ENCODE peak calls at places on chromosomes 2 and 18, in seven cellular contexts. D, A, M, R, S, V and W are unnamed samples.

GRCh38 chr18:44541159-44541558 is 139.5 kb upstream of the SETBP1 start:
- DNase-seq in D (no peak), A (no peak), M (no peak), R (no peak), S (no peak), V (no peak), W (peak; percentile 59)

GRCh38 chr2:212197776-212198175 is 340.8 kb downstream of the ERBB4 start:
- DNase-seq in D (no peak), A (no peak), M (no peak), R (no peak), S (no peak), V (no peak), W (no peak)

GRCh38 chr2:31413025-31413424 is 1.5 kb downstream of the XDH start:
- DNase-seq in D (no peak), A (no peak), M (no peak), R (no peak), S (no peak), V (no peak), W (peak; percentile 24)

GRCh38 chr2:108270346-108270745 is 18.3 kb upstream of the SULT1C2 start:
- DNase-seq in D (no peak), A (no peak), M (no peak), R (no peak), S (no peak), V (no peak), W (no peak)

GRCh38 chr18:46477425-46478011 is 179.5 kb downstream of the LOXHD1 start:
- DNase-seq in D (no peak), A (no peak), M (no peak), R (no peak), S (no peak), V (no peak), W (no peak)

GRCh38 chr18:48769006-48769646 is 181.6 kb downstream of the SMAD7 start:
- DNase-seq in D (peak; percentile 62), A (no peak), M (no peak), R (no peak), S (no peak), V (no peak), W (no peak)

GRCh38 chr18:76529433-76529811 is 34.4 kb upstream of the ZNF516 start:
- DNase-seq in D (no peak), A (no peak), M (no peak), R (no peak), S (no peak), V (no peak), W (no peak)

GRCh38 chr2:17918789-17919188 is 40.3 kb downstream of the KCNS3 start:
- DNase-seq in D (peak; percentile 18), A (peak; percentile 66), M (no peak), R (no peak), S (no peak), V (no peak), W (peak; percentile 14)

GRCh38 chr18:6203791-6204190 is 210.9 kb downstream of the L3MBTL4 start:
- DNase-seq in D (no peak), A (no peak), M (no peak), R (no peak), S (no peak), V (no peak), W (no peak)

GRCh38 chr2:22355816-22356433 is 1029.1 kb upstream of the KLHL29 start:
- DNase-seq in D (peak; percentile 56), A (peak; percentile 64), M (no peak), R (peak; percentile 38), S (no peak), V (no peak), W (peak; percentile 16)

GRCh38 chr2:84022810-84023431 is 436.2 kb downstream of the SUCLG1 start:
- DNase-seq in D (peak; percentile 16), A (peak; percentile 88), M (peak; percentile 16), R (peak; percentile 54), S (no peak), V (peak; percentile 12), W (peak; percentile 76)

GRCh38 chr2:53234548-53234903 is 533.1 kb upstream of the CHAC2 start:
- DNase-seq in D (no peak), A (peak; percentile 79), M (peak; percentile 13), R (no peak), S (peak; percentile 10), V (no peak), W (peak; percentile 25)

GRCh38 chr2:95530734-95531133 is 46.2 kb upstream of the TRIM43B start:
- DNase-seq in D (no peak), A (no peak), M (peak; percentile 21), R (peak; percentile 79), S (no peak), V (peak; percentile 31), W (peak; percentile 17)

GRCh38 chr2:30346475-30347169 is 100.4 kb upstream of the LCLAT1 start:
- DNase-seq in D (no peak), A (peak; percentile 70), M (no peak), R (no peak), S (peak; percentile 13), V (no peak), W (no peak)

GRCh38 chr2:6946722-6947121 is 29.5 kb downstream of the RNF144A start:
- DNase-seq in D (no peak), A (no peak), M (no peak), R (no peak), S (no peak), V (peak; percentile 26), W (peak; percentile 9)

GRCh38 chr18:76168206-76168605 is 326.8 kb downstream of the ZNF516 start:
- DNase-seq in D (no peak), A (no peak), M (no peak), R (no peak), S (no peak), V (no peak), W (no peak)

GRCh38 chr2:191115391-191115790 is 35.4 kb downstream of the STAT4 start:
- DNase-seq in D (no peak), A (no peak), M (no peak), R (peak; percentile 59), S (no peak), V (no peak), W (peak; percentile 45)

DNA sequence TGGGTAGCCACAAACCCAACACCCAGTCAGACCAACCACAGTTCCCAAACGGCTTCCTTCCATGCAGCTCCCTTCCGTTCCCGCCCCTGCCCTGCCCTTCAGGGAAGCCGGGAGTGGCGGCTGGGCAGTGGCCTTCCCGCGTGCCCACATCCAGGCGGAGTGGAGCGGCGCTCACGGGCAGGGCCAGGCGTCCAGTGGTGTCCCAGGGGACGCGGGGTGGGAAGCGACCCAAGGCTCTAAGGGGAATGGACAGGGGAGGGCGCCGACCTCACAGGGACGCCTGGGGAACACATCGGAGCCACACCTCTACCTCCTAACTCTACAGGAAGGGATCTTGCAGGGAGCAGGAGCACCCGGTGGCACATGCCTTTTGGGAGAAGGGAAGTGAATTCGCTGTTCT is 225.9 kb upstream of the MGAT5 start:
- DNase-seq in D (no peak), A (peak; percentile 48), M (no peak), R (no peak), S (no peak), V (no peak), W (peak; percentile 5)
- H3K4me3 ChIP-seq in D (no peak overlapping the region), A (peak overlapping the region; percentile 51), M (no peak overlapping the region), R (no peak overlapping the region), S (no peak overlapping the region), V (no peak overlapping the region), W (no peak overlapping the region)

DNA sequence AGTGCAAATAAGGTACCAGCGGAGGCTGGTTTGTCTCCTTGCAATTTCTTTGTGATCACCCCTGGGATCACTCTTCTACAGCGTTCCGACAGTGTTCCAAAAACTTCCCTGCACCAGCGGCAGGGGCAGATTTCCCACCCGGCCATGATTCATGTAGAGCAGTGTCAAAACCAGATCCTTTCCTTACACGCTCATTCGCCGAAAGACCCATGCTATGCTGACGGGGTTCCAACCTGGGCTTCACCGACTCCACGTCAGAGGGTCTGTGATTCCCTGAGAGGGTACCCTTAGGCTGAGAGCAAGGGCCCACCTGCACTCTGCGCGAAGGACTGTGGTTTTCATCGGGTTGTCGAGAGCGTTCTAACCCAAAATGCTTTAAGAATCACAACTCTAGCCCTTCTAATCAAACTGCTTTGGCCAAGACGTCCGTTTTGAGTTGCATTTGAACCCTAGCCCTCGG is 379 bp upstream of the TTC27 start:
- DNase-seq in D (peak; percentile 68), A (peak; percentile 80), M (peak; percentile 7), R (no peak), S (peak; percentile 10), V (no peak), W (peak; percentile 57)
- TF ChIP-seq CTCF in D (no peak), A (peak; percentile 29), M (peak; percentile 36), R (no peak), S (no peak), V (no peak), W (peak; percentile 43)

GRCh38 chr2:200383380-200384110 is 77.1 kb downstream of the SPATS2L start:
- DNase-seq in D (no peak), A (peak; percentile 55), M (no peak), R (peak; percentile 66), S (no peak), V (no peak), W (peak; percentile 48)
- H3K4me3 ChIP-seq in D (peak overlapping the region; percentile 10), A (peak overlapping the region; percentile 2), M (peak overlapping the region; percentile 14), R (no peak overlapping the region), S (no peak overlapping the region), V (no peak overlapping the region), W (peak overlapping the region; percentile 4)

GRCh38 chr18:79962835-79963657 is 1.4 kb upstream of the HSBP1L1 start:
- DNase-seq in D (no peak), A (no peak), M (no peak), R (peak; percentile 88), S (no peak), V (no peak), W (no peak)
- TF ChIP-seq CTCF in D (no peak), A (no peak), M (no peak), R (peak; percentile 56), S (peak; percentile 3), V (no peak), W (no peak)

DNA sequence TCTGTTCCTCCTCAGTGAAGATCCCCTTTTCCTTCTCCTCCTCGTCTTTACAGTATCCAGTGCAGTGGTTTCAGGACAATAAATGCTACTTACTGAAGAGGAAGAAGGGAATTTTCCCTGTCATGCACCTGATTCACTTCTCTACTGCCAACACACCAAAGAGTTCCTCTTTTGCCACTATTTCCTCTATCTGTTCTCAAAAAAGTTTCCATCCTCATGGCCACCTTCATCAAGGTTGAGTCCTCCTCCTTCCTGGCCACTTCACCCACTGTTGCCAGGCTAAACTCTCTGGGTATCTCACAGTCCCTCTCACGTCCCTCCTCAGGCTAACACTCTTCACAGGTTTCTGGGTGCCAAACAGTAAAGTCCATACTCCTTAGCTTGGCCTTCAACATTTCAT is 41.7 kb downstream of the PLEKHM3 start:
- DNase-seq in D (no peak), A (no peak), M (no peak), R (peak; percentile 44), S (no peak), V (no peak), W (no peak)
- H3K4me3 ChIP-seq in D (no peak overlapping the region), A (no peak overlapping the region), M (no peak overlapping the region), R (no peak overlapping the region), S (no peak overlapping the region), V (no peak overlapping the region), W (no peak overlapping the region)